ENCODE peak calls at places on chromosomes 11 and 22, in nine cellular contexts. U is mesendoderm; A is GM18507; I is mammary epithelial cell; B is NCI-H460; R is left colon; H is stimulated activated CD4-positive, alpha-beta T cell treated with anti-CD3 and anti-CD28 coated beads, Interleukin-2, amount 100 ng/mL, for 24 hours; M is DMS53; E is kidney glomerular epithelial cell. O is an unnamed sample.

GRCh38 chr11:77406396-77406795 is 67.5 kb downstream of the PAK1 start:
- DNase-seq in U (no peak), A (no peak), I (no peak), B (no peak), R (no peak), H (no peak), M (peak), E (no peak), O (no peak)

GRCh38 chr11:84398017-84398626 is 1112.0 kb upstream of the CCDC90B start:
- DNase-seq in U (peak), A (no peak), I (peak), B (no peak), R (no peak), H (no peak), M (peak), E (no peak), O (peak)

GRCh38 chr11:46050065-46050464 is 71.2 kb downstream of the PHF21A start:
- DNase-seq in U (peak), A (no peak), I (peak), B (no peak), R (no peak), H (no peak), M (no peak), E (peak), O (no peak)

GRCh38 chr11:36186340-36186739 is 102.9 kb downstream of the COMMD9 start:
- DNase-seq in U (no peak), A (no peak), I (peak), B (no peak), R (no peak), H (no peak), M (no peak), E (no peak), O (no peak)

GRCh38 chr11:107699371-107700348 is 12.2 kb downstream of the SLN start:
- DNase-seq in U (no peak), A (no peak), I (no peak), B (no peak), R (no peak), H (no peak), M (no peak), E (no peak), O (no peak)

GRCh38 chr11:6637871-6638270 is 17.7 kb downstream of the DCHS1 start:
- DNase-seq in U (no peak), A (no peak), I (peak), B (no peak), R (no peak), H (no peak), M (peak), E (no peak), O (no peak)

GRCh38 chr11:83720675-83721074 is 434.5 kb upstream of the CCDC90B start:
- DNase-seq in U (peak), A (no peak), I (no peak), B (no peak), R (no peak), H (no peak), M (no peak), E (no peak), O (no peak)

GRCh38 chr11:69243496-69244200 is 50.3 kb upstream of the MYEOV start:
- DNase-seq in U (no peak), A (no peak), I (no peak), B (no peak), R (no peak), H (no peak), M (no peak), E (no peak), O (no peak)

GRCh38 chr22:20080776-20081654 is 974 bp downstream of the DGCR8 start:
- DNase-seq in U (peak), A (no peak), I (peak), B (no peak), R (peak), H (no peak), M (peak), E (peak), O (peak)

GRCh38 chr11:125110506-125110905 is 920 bp downstream of the TMEM218 start:
- DNase-seq in U (peak), A (no peak), I (no peak), B (no peak), R (no peak), H (no peak), M (no peak), E (no peak), O (no peak)

GRCh38 chr11:125569913-125570621 is 790 bp downstream of the EI24 start:
- DNase-seq in U (peak), A (no peak), I (peak), B (no peak), R (no peak), H (peak), M (peak), E (no peak), O (no peak)

GRCh38 chr11:116990061-116990473 is 108.2 kb downstream of the SIK3 start:
- DNase-seq in U (no peak), A (no peak), I (peak), B (no peak), R (no peak), H (no peak), M (no peak), E (peak), O (no peak)

O was measured in Caki2.